ENCODE peak calls at places on chromosomes 12 and 14, in six cellular contexts. V is HEK293T; D is fibroblast of the aortic adventitia; W is activated CD8-positive, alpha-beta memory T cell treated with anti-CD3 and anti-CD28 coated beads for 1 hour; Q is uterus; A is substantia nigra. Z is an unnamed sample.

GRCh38 chr12:50734409-50735263 is 29.3 kb upstream of the ATF1 start:
- DNase-seq in V (peak; percentile 58), D (peak; percentile 56), W (no peak), Q (no peak), A (peak; percentile 15), Z (peak; percentile 30)

GRCh38 chr14:21300892-21301291 is 21.0 kb downstream of the RPGRIP1 start:
- DNase-seq in V (no peak), D (no peak), W (no peak), Q (no peak), A (peak; percentile 24), Z (peak; percentile 29)

GRCh38 chr12:103956515-103957027 is 9.1 kb upstream of the TDG start:
- DNase-seq in V (no peak), D (no peak), W (peak; percentile 12), Q (no peak), A (peak; percentile 45), Z (peak; percentile 67)

GRCh38 chr12:32902287-32902996 is 5.9 kb upstream of the PKP2 start:
- DNase-seq in V (no peak), D (no peak), W (no peak), Q (no peak), A (no peak), Z (no peak)

GRCh38 chr14:71720978-71721624 is 211.1 kb upstream of the RGS6 start:
- DNase-seq in V (peak; percentile 59), D (peak; percentile 89), W (no peak), Q (no peak), A (peak; percentile 21), Z (no peak)

GRCh38 chr14:54772451-54772881 is 130.2 kb downstream of the GCH1 start:
- DNase-seq in V (no peak), D (peak; percentile 55), W (no peak), Q (no peak), A (no peak), Z (no peak)

GRCh38 chr12:89468648-89469326 is 55.8 kb downstream of the GALNT4 start:
- DNase-seq in V (no peak), D (no peak), W (no peak), Q (no peak), A (no peak), Z (no peak)

GRCh38 chr14:90447720-90448497 is 51.1 kb downstream of the CALM1 start:
- DNase-seq in V (no peak), D (no peak), W (no peak), Q (no peak), A (no peak), Z (no peak)

GRCh38 chr14:78345346-78345745 is 175.2 kb downstream of the NRXN3 start:
- DNase-seq in V (no peak), D (no peak), W (no peak), Q (no peak), A (no peak), Z (peak; percentile 96)

GRCh38 chr12:100789146-100789545 is 5.4 kb upstream of the ANO4 start:
- DNase-seq in V (no peak), D (no peak), W (no peak), Q (no peak), A (no peak), Z (no peak)

GRCh38 chr12:18141583-18141982 is 51.6 kb upstream of the RERGL start:
- DNase-seq in V (no peak), D (peak; percentile 73), W (no peak), Q (no peak), A (no peak), Z (peak; percentile 89)

GRCh38 chr12:93135286-93136239 is 206.5 kb upstream of the EEA1 start:
- DNase-seq in V (no peak), D (no peak), W (no peak), Q (no peak), A (no peak), Z (peak; percentile 96)

GRCh38 chr12:57811028-57811755 is 7.3 kb downstream of the AVIL start:
- DNase-seq in V (no peak), D (no peak), W (no peak), Q (no peak), A (no peak), Z (no peak)

GRCh38 chr14:84877061-84877460 is 652.9 kb upstream of the FLRT2 start:
- DNase-seq in V (no peak), D (no peak), W (no peak), Q (no peak), A (no peak), Z (no peak)

GRCh38 chr12:7188557-7189397 is 709 bp upstream of the PEX5 start:
- DNase-seq in V (peak; percentile 70), D (peak; percentile 62), W (peak; percentile 46), Q (peak; percentile 71), A (peak; percentile 66), Z (peak; percentile 63)

GRCh38 chr14:61426048-61426447 is 104.7 kb downstream of the PRKCH start:
- DNase-seq in V (no peak), D (no peak), W (no peak), Q (no peak), A (no peak), Z (no peak)

GRCh38 chr14:101972126-101972785 is 7.9 kb downstream of the DYNC1H1 start:
- DNase-seq in V (peak; percentile 65), D (peak; percentile 100), W (no peak), Q (peak; percentile 91), A (peak; percentile 53), Z (no peak)

GRCh38 chr14:97368900-97369564 is 571.9 kb downstream of the VRK1 start:
- DNase-seq in V (no peak), D (no peak), W (no peak), Q (no peak), A (no peak), Z (no peak)

GRCh38 chr12:54221402-54221984 is 32.7 kb upstream of the SMUG1 start:
- DNase-seq in V (no peak), D (no peak), W (no peak), Q (no peak), A (no peak), Z (no peak)

GRCh38 chr12:70590549-70591226 is 46.5 kb downstream of the PTPRB start:
- DNase-seq in V (no peak), D (peak; percentile 43), W (no peak), Q (no peak), A (no peak), Z (no peak)

GRCh38 chr12:8622681-8623080 is 10.0 kb upstream of the AICDA start:
- DNase-seq in V (no peak), D (no peak), W (no peak), Q (no peak), A (no peak), Z (no peak)

GRCh38 chr12:52370906-52371608 is 3.8 kb upstream of the KRT85 start:
- DNase-seq in V (no peak), D (peak; percentile 90), W (no peak), Q (peak; percentile 66), A (peak; percentile 69), Z (no peak)

GRCh38 chr14:93688794-93689193 is 99.5 kb downstream of the PRIMA1 start:
- DNase-seq in V (no peak), D (no peak), W (no peak), Q (no peak), A (no peak), Z (peak; percentile 62)

GRCh38 chr12:106134294-106134949 is 4.3 kb downstream of the NUAK1 start:
- DNase-seq in V (no peak), D (peak; percentile 59), W (no peak), Q (no peak), A (no peak), Z (no peak)

GRCh38 chr12:32437095-32437515 is 37.7 kb downstream of the FGD4 start:
- DNase-seq in V (no peak), D (peak; percentile 85), W (no peak), Q (no peak), A (no peak), Z (no peak)

GRCh38 chr12:121934318-121934682 is 15.9 kb downstream of the CFAP251 start:
- DNase-seq in V (no peak), D (no peak), W (no peak), Q (no peak), A (no peak), Z (no peak)

GRCh38 chr12:1448321-1448720 is 146.1 kb downstream of the FBXL14 start:
- DNase-seq in V (no peak), D (no peak), W (no peak), Q (no peak), A (no peak), Z (no peak)

GRCh38 chr14:75274899-75275569 is 3.6 kb upstream of the FOS start:
- DNase-seq in V (no peak), D (no peak), W (peak; percentile 33), Q (no peak), A (peak; percentile 50), Z (no peak)

GRCh38 chr12:74412607-74413230 is 124.9 kb upstream of the ATXN7L3B start:
- DNase-seq in V (peak; percentile 6), D (peak; percentile 30), W (no peak), Q (no peak), A (no peak), Z (no peak)

GRCh38 chr14:20494935-20495766 is 10.2 kb upstream of the RNASE10 start:
- DNase-seq in V (no peak), D (peak; percentile 70), W (no peak), Q (no peak), A (no peak), Z (no peak)

Z was measured in DMS79 treated with DMSO at 0.1 percent for 48 hours.